ENCODE peak calls at places on chromosome 10, in six cellular contexts. U is endodermal cell, Y is IMR-90, O is choroid plexus epithelial cell, M is B cell, S is WERI-Rb-1. E is an unnamed sample.

GRCh38 chr10:77686096-77686495 is 48.5 kb upstream of the KCNMA1 start:
- DNase-seq in U (peak; percentile 37), S (no peak), M (no peak), Y (no peak), O (no peak), E (no peak)

GRCh38 chr10:71569775-71570588 is 149.6 kb downstream of the C10orf105 start:
- DNase-seq in O (peak; percentile 60), U (peak; percentile 97), Y (peak; percentile 23), S (peak; percentile 90), M (peak; percentile 75), E (peak; percentile 91)

GRCh38 chr10:110725809-110726641 is 81.9 kb downstream of the RBM20 start:
- DNase-seq in S (peak; percentile 46), U (peak; percentile 66), Y (peak; percentile 37), M (no peak), O (peak; percentile 74), E (peak; percentile 26)

GRCh38 chr10:102009801-102010425 is 46.1 kb downstream of the ARMH3 start:
- DNase-seq in U (peak; percentile 72), Y (peak; percentile 93), M (peak; percentile 67), O (peak; percentile 97), S (peak; percentile 61), E (peak; percentile 34)

GRCh38 chr10:73999703-74000102 is 1.8 kb downstream of the VCL start:
- DNase-seq in Y (peak; percentile 59), O (peak; percentile 64), U (no peak), M (no peak), S (no peak), E (no peak)

GRCh38 chr10:95792874-95793285 is 36.9 kb downstream of the ENTPD1 start:
- DNase-seq in S (no peak), Y (peak; percentile 72), M (no peak), U (no peak), O (peak; percentile 92), E (no peak)

GRCh38 chr10:84329094-84329611 is 764 bp downstream of the CCSER2 start:
- DNase-seq in Y (peak; percentile 59), O (peak; percentile 67), M (no peak), S (peak; percentile 57), U (peak; percentile 74), E (peak; percentile 24)

GRCh38 chr10:24869354-24870016 is 82.9 kb downstream of the PRTFDC1 start:
- DNase-seq in S (no peak), Y (peak; percentile 67), U (no peak), M (no peak), O (peak; percentile 76), E (no peak)

GRCh38 chr10:44416021-44416758 is 31.3 kb upstream of the CXCL12 start:
- DNase-seq in Y (no peak), S (no peak), M (no peak), U (no peak), O (peak; percentile 9), E (no peak)

GRCh38 chr10:131732631-131733127 is 168.1 kb upstream of the PPP2R2D start:
- DNase-seq in M (no peak), U (peak; percentile 37), S (no peak), Y (no peak), O (no peak), E (no peak)

GRCh38 chr10:24255115-24255895 is 46.4 kb downstream of the KIAA1217 start:
- DNase-seq in M (no peak), U (peak; percentile 71), S (no peak), O (no peak), Y (no peak), E (no peak)

GRCh38 chr10:114401195-114401741 is 3.0 kb downstream of the AFAP1L2 start:
- DNase-seq in U (no peak), M (no peak), S (no peak), O (peak; percentile 75), Y (peak; percentile 49), E (no peak)

GRCh38 chr10:92913973-92914372 is 65.7 kb downstream of the EXOC6 start:
- DNase-seq in U (peak; percentile 73), O (no peak), Y (no peak), S (peak; percentile 85), M (no peak), E (no peak)

GRCh38 chr10:35699862-35700489 is 57.9 kb upstream of the FZD8 start:
- DNase-seq in U (no peak), S (no peak), M (no peak), Y (no peak), O (no peak), E (no peak)

GRCh38 chr10:73909716-73910115 is 1.2 kb upstream of the PLAU start:
- DNase-seq in O (no peak), M (no peak), S (no peak), Y (no peak), U (no peak), E (no peak)

GRCh38 chr10:112672706-112673105 is 225.7 kb downstream of the VTI1A start:
- DNase-seq in O (no peak), U (no peak), S (no peak), M (no peak), Y (no peak), E (no peak)

GRCh38 chr10:33735463-33735862 is 401.0 kb upstream of the NRP1 start:
- DNase-seq in Y (peak; percentile 24), S (no peak), M (no peak), U (no peak), O (peak; percentile 37), E (no peak)

GRCh38 chr10:97200616-97201015 is 14.9 kb upstream of the SLIT1 start:
- DNase-seq in M (no peak), Y (no peak), U (no peak), O (no peak), S (no peak), E (no peak)

GRCh38 chr10:93379366-93380042 is 102.6 kb downstream of the MYOF start:
- DNase-seq in O (peak; percentile 86), Y (peak; percentile 86), M (no peak), U (no peak), S (no peak), E (no peak)

GRCh38 chr10:131819241-131820072 is 81.4 kb upstream of the PPP2R2D start:
- DNase-seq in O (no peak), Y (no peak), U (peak; percentile 48), S (peak; percentile 55), M (no peak), E (peak; percentile 49)

GRCh38 chr10:6416892-6417512 is 163.1 kb downstream of the PRKCQ start:
- DNase-seq in U (no peak), M (peak; percentile 51), Y (peak; percentile 57), O (peak; percentile 77), S (no peak), E (peak; percentile 27)
- TF ChIP-seq CTCF in U (peak; percentile 86), M (peak; percentile 81), Y (peak; percentile 78), O (peak; percentile 68), S (no peak), E (peak; percentile 70)

GRCh38 chr10:100516847-100517246 is 2.8 kb downstream of the SEC31B start:
- DNase-seq in M (no peak), Y (no peak), O (peak; percentile 51), S (peak; percentile 78), U (peak; percentile 68), E (peak; percentile 10)
- TF ChIP-seq CTCF in M (no peak), Y (peak; percentile 9), O (peak; percentile 49), S (peak; percentile 66), U (peak; percentile 69), E (peak; percentile 14)

GRCh38 chr10:14879801-14880193 is 1.1 kb downstream of the SUV39H2 start:
- DNase-seq in U (no peak), M (no peak), Y (no peak), S (no peak), O (no peak), E (no peak)

GRCh38 chr10:14879055-14879800 is 562 bp downstream of the SUV39H2 start:
- DNase-seq in M (peak; percentile 63), U (peak; percentile 65), Y (no peak), O (no peak), S (no peak), E (no peak)

GRCh38 chr10:14880201-14880600 is 1.5 kb downstream of the SUV39H2 start:
- DNase-seq in O (no peak), U (peak; percentile 53), Y (no peak), M (no peak), S (no peak), E (no peak)

GRCh38 chr10:14876764-14877163 is 1.9 kb upstream of the SUV39H2 start:
- DNase-seq in U (no peak), Y (no peak), M (no peak), S (no peak), O (no peak), E (no peak)

GRCh38 chr10:14878266-14879054 is at the start of gene SUV39H2:
- DNase-seq in O (peak; percentile 97), S (peak; percentile 85), U (peak; percentile 98), M (peak; percentile 100), Y (peak; percentile 91), E (peak; percentile 97)
- TF ChIP-seq CTCF in O (peak; percentile 7), S (no peak), U (no peak), M (no peak), Y (peak; percentile 1), E (no peak)

GRCh38 chr10:130243015-130243414 is 106.8 kb downstream of the GLRX3 start:
- DNase-seq in U (peak; percentile 1), M (no peak), Y (no peak), O (no peak), S (no peak), E (no peak)

GRCh38 chr10:130242483-130242882 is 106.3 kb downstream of the GLRX3 start:
- DNase-seq in O (no peak), S (peak; percentile 62), Y (no peak), U (peak; percentile 27), M (no peak), E (no peak)

GRCh38 chr10:130244031-130244927 is 108.1 kb downstream of the GLRX3 start:
- DNase-seq in M (no peak), S (peak; percentile 41), Y (no peak), O (no peak), U (peak; percentile 28), E (no peak)

GRCh38 chr10:130244928-130245495 is 108.8 kb downstream of the GLRX3 start:
- DNase-seq in U (no peak), M (no peak), Y (no peak), S (peak; percentile 70), O (no peak), E (no peak)

DNA sequence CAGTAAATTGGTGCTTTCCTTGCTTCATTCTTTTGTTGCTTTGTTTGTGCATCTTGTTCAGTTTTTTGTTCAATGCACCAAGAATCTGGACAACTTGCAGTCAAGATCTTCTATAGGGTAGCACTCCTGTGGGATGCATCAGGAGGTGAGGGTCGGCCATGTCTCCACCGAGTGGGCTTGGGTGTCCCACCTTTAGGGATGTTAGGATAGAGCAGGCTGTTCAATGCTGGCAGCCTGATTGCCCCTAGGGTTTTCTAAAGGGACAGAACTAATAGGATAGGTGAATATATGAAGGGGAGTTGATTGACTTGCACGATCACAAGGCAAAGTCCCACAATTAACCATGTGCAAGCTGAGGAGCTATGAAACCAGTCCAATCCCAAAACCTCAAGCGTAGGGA is 109.9 kb downstream of the GLRX3 start:
- DNase-seq in O (no peak), Y (no peak), S (no peak), U (peak; percentile 16), M (no peak), E (no peak)
- TF ChIP-seq CTCF in O (no peak), Y (no peak), S (no peak), U (no peak), M (no peak), E (no peak)

GRCh38 chr10:133275683-133276092 is 980 bp downstream of the ADAM8 start:
- DNase-seq in S (no peak), M (peak; percentile 75), O (no peak), U (no peak), Y (no peak), E (no peak)
- TF ChIP-seq CTCF in S (peak; percentile 12), M (peak; percentile 52), O (no peak), U (peak; percentile 39), Y (no peak), E (no peak)

E was measured in nephron progenitor cell.